ENCODE peak calls at places on chromosome 17, in four cellular contexts. N is right cardiac atrium, O is left lung, U is cardiac muscle cell. Y is an unnamed sample.

GRCh38 chr17:72976971-72977767 is 115.3 kb downstream of the SLC39A11 start:
- DNase-seq in N (peak), U (peak), O (peak), Y (peak)

GRCh38 chr17:50358177-50358576 is 12.3 kb downstream of the XYLT2 start:
- DNase-seq in U (no peak), N (no peak), O (no peak), Y (no peak)

GRCh38 chr17:14547016-14547415 is 246.1 kb downstream of the HS3ST3B1 start:
- DNase-seq in U (no peak), N (no peak), O (no peak), Y (no peak)

GRCh38 chr17:19321481-19322128 is 40.9 kb downstream of the B9D1 start:
- DNase-seq in O (no peak), N (no peak), U (no peak), Y (no peak)

GRCh38 chr17:29401237-29401636 is 11.1 kb downstream of the TAOK1 start:
- DNase-seq in N (no peak), O (no peak), U (no peak), Y (peak)

GRCh38 chr17:5789443-5789842 is 205.1 kb upstream of the NLRP1 start:
- DNase-seq in U (no peak), N (no peak), O (no peak), Y (no peak)

GRCh38 chr17:78125138-78125913 is 3.2 kb downstream of the TMC6 start:
- DNase-seq in N (no peak), U (no peak), O (no peak), Y (no peak)

GRCh38 chr17:7204828-7205461 is 14.7 kb downstream of the DLG4 start:
- DNase-seq in U (peak), O (peak), N (peak), Y (no peak)

GRCh38 chr17:17533901-17534441 is 37.8 kb upstream of the RASD1 start:
- DNase-seq in N (no peak), O (peak), U (no peak), Y (no peak)

DNA sequence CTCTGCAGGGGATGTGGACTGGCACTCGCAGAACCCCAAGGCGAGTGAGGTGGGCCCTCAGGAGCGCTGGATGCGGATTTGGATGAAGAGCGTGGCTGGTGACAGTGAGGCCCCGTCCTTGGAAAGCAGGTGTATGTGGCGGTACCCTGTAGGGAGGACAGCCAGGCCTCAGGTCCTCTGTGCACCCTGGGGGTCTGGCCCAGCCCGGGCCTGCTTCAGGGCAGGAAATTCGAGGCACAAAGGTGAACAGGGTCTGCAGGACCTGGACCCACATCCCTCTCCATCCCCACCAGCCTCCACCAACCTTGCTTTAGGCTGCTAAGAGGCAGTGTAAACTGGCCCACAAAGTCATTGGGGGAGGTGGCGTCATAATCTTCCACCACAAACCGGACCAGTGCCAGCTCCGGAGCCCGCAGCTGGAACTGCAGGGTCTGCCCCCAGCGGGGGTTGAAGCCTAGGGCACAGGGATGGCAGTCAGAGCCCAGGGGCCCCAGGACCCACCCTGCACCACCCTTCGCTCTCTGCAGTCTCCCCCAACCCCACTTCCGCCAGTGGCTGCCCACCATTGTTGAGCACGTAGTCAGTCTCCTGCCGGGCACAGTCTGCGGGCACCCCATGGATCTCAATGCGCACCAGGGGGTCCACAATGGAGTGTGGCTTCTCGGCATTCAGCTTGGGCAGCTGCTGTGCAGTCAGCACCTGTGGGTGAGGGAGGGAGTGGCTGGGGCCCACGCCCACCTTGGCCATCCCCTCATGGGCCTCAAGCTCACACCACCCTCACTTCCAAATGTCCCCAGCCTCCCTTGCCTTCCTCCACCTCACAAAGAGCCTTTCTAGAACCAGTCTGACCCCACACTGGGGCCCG is 19.5 kb downstream of the PLCD3 start:
- DNase-seq in O (no peak), N (no peak), U (no peak), Y (no peak)
- H3K27ac ChIP-seq in O (no peak), N (peak), U (no peak), Y (no peak)

GRCh38 chr17:55479903-55480302 is 31.3 kb downstream of the SMIM36 start:
- DNase-seq in U (no peak), N (no peak), O (no peak), Y (no peak)

GRCh38 chr17:55478971-55479370 is 32.3 kb downstream of the SMIM36 start:
- DNase-seq in U (no peak), N (no peak), O (no peak), Y (no peak)

GRCh38 chr17:55484575-55484974 is 26.7 kb downstream of the SMIM36 start:
- DNase-seq in N (no peak), O (no peak), U (no peak), Y (no peak)

GRCh38 chr17:55480907-55481306 is 30.3 kb downstream of the SMIM36 start:
- DNase-seq in N (no peak), U (no peak), O (no peak), Y (no peak)

GRCh38 chr17:55482591-55483389 is 28.5 kb downstream of the SMIM36 start:
- DNase-seq in N (no peak), U (no peak), O (no peak), Y (no peak)
- H3K27ac ChIP-seq in N (no peak), U (no peak), O (no peak), Y (no peak)

DNA sequence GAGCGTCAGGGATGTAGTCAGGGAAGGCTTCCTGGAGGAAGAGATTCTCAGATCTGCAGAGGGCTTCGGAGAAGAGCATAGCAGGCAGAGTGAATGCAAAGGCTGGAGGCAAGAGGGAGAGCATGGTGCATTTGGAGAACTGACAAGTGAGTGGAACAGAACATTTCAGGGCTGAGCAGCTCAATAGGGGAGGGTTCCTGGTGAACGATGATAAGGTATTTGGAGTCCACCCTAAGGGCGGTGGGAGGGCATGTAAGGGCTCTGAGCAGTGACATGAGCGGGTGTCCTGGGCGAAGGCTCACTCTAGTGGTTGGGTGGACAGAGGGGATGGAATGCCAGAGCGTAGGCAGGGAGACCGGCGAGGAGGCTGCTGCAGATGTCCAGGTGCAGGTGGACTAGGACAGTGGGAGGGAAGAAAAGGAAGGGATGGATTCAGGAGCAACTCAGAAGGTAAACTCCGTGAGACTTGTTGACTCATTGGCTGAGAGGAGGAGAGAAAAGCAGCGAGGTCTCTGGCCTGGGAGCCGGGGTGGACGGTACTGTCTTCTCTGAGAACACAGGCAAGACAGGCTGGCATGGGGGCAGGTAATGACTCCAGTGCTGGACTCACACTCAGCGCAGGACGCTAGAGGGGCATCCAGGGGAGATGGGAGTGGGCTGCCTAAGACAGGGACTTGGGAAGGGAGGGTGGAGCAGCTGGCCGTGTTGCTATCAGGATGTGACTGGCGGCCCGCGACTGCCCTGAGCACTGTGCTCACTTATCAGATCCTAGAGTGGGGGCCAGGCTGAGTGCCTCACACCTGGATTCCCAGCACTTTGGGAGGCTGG is 1.4 kb upstream of the PITPNA start:
- DNase-seq in N (no peak), U (no peak), O (no peak), Y (no peak)
- H3K27ac ChIP-seq in N (no peak), U (no peak), O (no peak), Y (no peak)

DNA sequence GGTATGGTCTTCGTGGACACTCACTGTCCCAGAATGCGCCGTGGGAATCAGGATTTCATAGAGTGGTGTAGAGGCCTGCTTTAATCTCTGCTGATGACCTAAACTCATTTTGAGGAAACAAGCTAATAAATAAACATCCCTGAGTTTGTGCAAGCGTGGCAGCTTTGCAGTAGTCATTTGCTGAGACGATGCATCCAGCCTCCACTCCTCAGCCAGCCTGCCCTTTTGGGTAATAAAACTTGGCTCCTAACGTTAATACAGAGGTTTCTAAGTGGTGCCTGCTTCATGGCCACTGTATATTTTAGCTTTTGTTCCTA is 1.3 kb downstream of the DGKE start:
- DNase-seq in U (no peak), O (no peak), N (no peak), Y (no peak)
- H3K27ac ChIP-seq in U (no peak), O (peak), N (peak), Y (peak)